ENCODE peak calls at places on chromosome 4, in six cellular contexts. V, R, G, C, E and T are unnamed samples.

GRCh38 chr4:153486281-153487151 is 20.4 kb downstream of the TMEM131L start:
- DNase-seq in V (peak), R (no peak), G (no peak), C (no peak), E (peak), T (no peak)

GRCh38 chr4:42671431-42672194 is 14.7 kb upstream of the ATP8A1 start:
- DNase-seq in V (no peak), R (peak), G (no peak), C (no peak), E (no peak), T (no peak)

GRCh38 chr4:119124314-119124713 is 11.3 kb upstream of the MYOZ2 start:
- DNase-seq in V (peak), R (no peak), G (no peak), C (no peak), E (no peak), T (no peak)

GRCh38 chr4:25351777-25352421 is 25.2 kb upstream of the ANAPC4 start:
- DNase-seq in V (no peak), R (no peak), G (no peak), C (no peak), E (peak), T (no peak)

GRCh38 chr4:39369301-39369700 is 3.1 kb upstream of the RFC1 start:
- DNase-seq in V (no peak), R (no peak), G (no peak), C (no peak), E (no peak), T (no peak)

GRCh38 chr4:18689308-18689915 is 667.9 kb upstream of the LCORL start:
- DNase-seq in V (no peak), R (peak), G (no peak), C (peak), E (peak), T (peak)

GRCh38 chr4:180350866-180351350 is 1892.3 kb upstream of the TENM3 start:
- DNase-seq in V (no peak), R (no peak), G (no peak), C (no peak), E (no peak), T (no peak)

GRCh38 chr4:7691992-7692391 is 247.7 kb downstream of the AFAP1 start:
- DNase-seq in V (no peak), R (no peak), G (no peak), C (no peak), E (no peak), T (peak)

GRCh38 chr4:18366762-18367358 is 345.3 kb upstream of the LCORL start:
- DNase-seq in V (no peak), R (no peak), G (no peak), C (no peak), E (peak), T (peak)

GRCh38 chr4:184345573-184345922 is 127.9 kb upstream of the ENPP6 start:
- DNase-seq in V (no peak), R (no peak), G (no peak), C (no peak), E (no peak), T (no peak)